ENCODE peak calls at places on chromosomes 1 and 21, in four cellular contexts. One of them, this sample, is unnamed.
A peak's percentile ranks its signal among the peaks of the same experiment; 100 is the strongest.

GRCh38 chr1:207502726-207503125 is 6.8 kb downstream of the CR1 start:
- DNase-seq in spleen: no peak
- DNase-seq in IMR-90: no peak
- DNase-seq in ovary: no peak
- DNase-seq in this sample: no peak

GRCh38 chr1:209819059-209819458 is 8.7 kb upstream of the UTP25 start:
- DNase-seq in spleen: no peak
- DNase-seq in IMR-90: no peak
- DNase-seq in ovary: no peak
- DNase-seq in this sample: no peak

GRCh38 chr1:55421317-55421716 is 206.2 kb upstream of the USP24 start:
- DNase-seq in spleen: no peak
- DNase-seq in IMR-90: peak; percentile 36
- DNase-seq in ovary: no peak
- DNase-seq in this sample: no peak

GRCh38 chr21:35256468-35256988 is 207.4 kb upstream of the RUNX1 start:
- DNase-seq in spleen: no peak
- DNase-seq in IMR-90: peak; percentile 100
- DNase-seq in ovary: peak; percentile 86
- DNase-seq in this sample: peak; percentile 95

GRCh38 chr1:183632087-183632486 is 3.5 kb downstream of the ARPC5 start:
- DNase-seq in spleen: no peak
- DNase-seq in IMR-90: peak; percentile 79
- DNase-seq in ovary: no peak
- DNase-seq in this sample: no peak

GRCh38 chr1:112335351-112335750 is 60.7 kb upstream of the CTTNBP2NL start:
- DNase-seq in spleen: no peak
- DNase-seq in IMR-90: peak; percentile 4
- DNase-seq in ovary: no peak
- DNase-seq in this sample: no peak

GRCh38 chr1:203142684-203143408 is 15.3 kb downstream of the ADORA1 start:
- DNase-seq in spleen: no peak
- DNase-seq in IMR-90: no peak
- DNase-seq in ovary: no peak
- DNase-seq in this sample: no peak

GRCh38 chr1:109883248-109883955 is 27.2 kb upstream of the CSF1 start:
- DNase-seq in spleen: no peak
- DNase-seq in IMR-90: no peak
- DNase-seq in ovary: peak; percentile 70
- DNase-seq in this sample: no peak

GRCh38 chr1:203478231-203478630 is 2.6 kb downstream of the PRELP start:
- DNase-seq in spleen: no peak
- DNase-seq in IMR-90: no peak
- DNase-seq in ovary: no peak
- DNase-seq in this sample: no peak

GRCh38 chr1:95282496-95282850 is 48.5 kb downstream of the RWDD3 start:
- DNase-seq in spleen: no peak
- DNase-seq in IMR-90: no peak
- DNase-seq in ovary: no peak
- DNase-seq in this sample: no peak

GRCh38 chr1:168285419-168285790 is 4.7 kb downstream of the TBX19 start:
- DNase-seq in spleen: no peak
- DNase-seq in IMR-90: no peak
- DNase-seq in ovary: no peak
- DNase-seq in this sample: no peak

GRCh38 chr1:59877108-59877682 is 49.4 kb downstream of the CYP2J2 start:
- DNase-seq in spleen: no peak
- DNase-seq in IMR-90: no peak
- DNase-seq in ovary: no peak
- DNase-seq in this sample: no peak

GRCh38 chr1:25875154-25875855 is at the start of gene PAQR7:
- DNase-seq in spleen: peak; percentile 93
- DNase-seq in IMR-90: peak; percentile 70
- DNase-seq in ovary: peak; percentile 88
- DNase-seq in this sample: peak; percentile 87

GRCh38 chr1:24900486-24900849 is 29.6 kb downstream of the RUNX3 start:
- DNase-seq in spleen: no peak
- DNase-seq in IMR-90: no peak
- DNase-seq in ovary: no peak
- DNase-seq in this sample: peak; percentile 17

GRCh38 chr1:199403421-199404116 is 623.9 kb upstream of the NR5A2 start:
- DNase-seq in spleen: no peak
- DNase-seq in IMR-90: peak; percentile 85
- DNase-seq in ovary: no peak
- DNase-seq in this sample: no peak

GRCh38 chr1:91502882-91503184 is 2.2 kb downstream of the CDC7 start:
- DNase-seq in spleen: no peak
- DNase-seq in IMR-90: peak; percentile 74
- DNase-seq in ovary: no peak
- DNase-seq in this sample: no peak

GRCh38 chr1:38020361-38020760 is 7.8 kb downstream of the UTP11 start:
- DNase-seq in spleen: no peak
- DNase-seq in IMR-90: peak; percentile 40
- DNase-seq in ovary: no peak
- DNase-seq in this sample: no peak

GRCh38 chr1:43879414-43879813 is 54.2 kb upstream of the ARTN start:
- DNase-seq in spleen: no peak
- DNase-seq in IMR-90: peak; percentile 76
- DNase-seq in ovary: no peak
- DNase-seq in this sample: no peak

GRCh38 chr1:243264718-243265117 is 8.9 kb downstream of the SDCCAG8 start:
- DNase-seq in spleen: no peak
- DNase-seq in IMR-90: peak; percentile 91
- DNase-seq in ovary: no peak
- DNase-seq in this sample: no peak

GRCh38 chr1:155128755-155129473 is 1.2 kb downstream of the EFNA1 start:
- DNase-seq in spleen: peak; percentile 71
- DNase-seq in IMR-90: no peak
- DNase-seq in ovary: peak; percentile 48
- DNase-seq in this sample: peak; percentile 61

GRCh38 chr1:155128469-155128754 is 736 bp downstream of the EFNA1 start:
- DNase-seq in spleen: no peak
- DNase-seq in IMR-90: no peak
- DNase-seq in ovary: no peak
- DNase-seq in this sample: no peak

GRCh38 chr1:155131846-155132245 is 3.8 kb upstream of the SLC50A1 start:
- DNase-seq in spleen: no peak
- DNase-seq in IMR-90: no peak
- DNase-seq in ovary: no peak
- DNase-seq in this sample: no peak

GRCh38 chr1:155131285-155131684 is 3.6 kb downstream of the EFNA1 start:
- DNase-seq in spleen: no peak
- DNase-seq in IMR-90: no peak
- DNase-seq in ovary: no peak
- DNase-seq in this sample: peak; percentile 78

DNA sequence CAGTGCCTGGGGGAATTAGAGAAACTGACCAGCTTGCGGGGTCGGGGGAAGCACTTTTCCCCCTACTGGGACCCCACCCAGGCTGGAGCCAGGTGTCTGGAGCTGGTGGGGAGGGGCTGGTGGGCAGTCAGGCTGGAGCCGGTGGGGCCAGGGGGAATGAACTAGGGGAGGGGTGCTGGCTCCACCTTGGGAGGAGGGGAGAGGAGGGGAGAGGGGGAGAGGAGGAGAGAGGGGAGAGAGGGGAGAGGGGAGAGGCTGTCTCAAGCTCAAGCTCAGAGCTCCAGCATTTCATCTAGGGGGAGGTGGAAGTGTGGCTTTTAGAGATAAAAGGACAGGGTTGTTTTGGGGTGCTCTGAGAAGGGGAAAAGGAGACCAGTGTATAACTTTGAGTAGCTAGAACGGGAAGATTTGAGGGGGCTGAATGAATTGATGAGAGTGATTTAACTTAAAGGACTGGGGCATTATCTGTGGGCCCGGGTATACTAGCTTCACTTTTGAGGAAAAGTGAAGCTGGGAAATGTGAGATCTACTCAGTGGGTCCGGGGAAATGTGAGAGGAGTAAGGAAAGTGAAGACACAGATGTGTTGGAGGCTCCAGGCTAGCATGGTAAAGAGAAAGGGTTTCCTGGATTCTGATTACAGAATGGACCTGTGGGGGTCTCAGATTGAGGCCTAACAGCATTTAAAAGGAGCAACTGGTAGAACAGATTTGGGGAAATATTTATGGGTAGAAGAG is 2.8 kb downstream of the EFNA1 start:
- DNase-seq in spleen: no peak
- DNase-seq in IMR-90: no peak
- DNase-seq in ovary: no peak
- DNase-seq in this sample: no peak
- H3K27ac ChIP-seq in spleen: peak overlapping the region; percentile 70
- H3K27ac ChIP-seq in IMR-90: no peak overlapping the region
- H3K27ac ChIP-seq in ovary: no peak overlapping the region
- H3K27ac ChIP-seq in this sample: peak overlapping the region; percentile 100

GRCh38 chr1:53945433-53946251 is at the start of gene IFT25:
- DNase-seq in spleen: peak; percentile 100
- DNase-seq in IMR-90: peak; percentile 93
- DNase-seq in ovary: peak; percentile 99
- DNase-seq in this sample: peak; percentile 99
- TF ChIP-seq POLR2A in spleen: peak; percentile 30
- TF ChIP-seq POLR2A in IMR-90: peak; percentile 47
- TF ChIP-seq POLR2A in ovary: peak; percentile 74
- TF ChIP-seq POLR2A in this sample: peak; percentile 22

DNA sequence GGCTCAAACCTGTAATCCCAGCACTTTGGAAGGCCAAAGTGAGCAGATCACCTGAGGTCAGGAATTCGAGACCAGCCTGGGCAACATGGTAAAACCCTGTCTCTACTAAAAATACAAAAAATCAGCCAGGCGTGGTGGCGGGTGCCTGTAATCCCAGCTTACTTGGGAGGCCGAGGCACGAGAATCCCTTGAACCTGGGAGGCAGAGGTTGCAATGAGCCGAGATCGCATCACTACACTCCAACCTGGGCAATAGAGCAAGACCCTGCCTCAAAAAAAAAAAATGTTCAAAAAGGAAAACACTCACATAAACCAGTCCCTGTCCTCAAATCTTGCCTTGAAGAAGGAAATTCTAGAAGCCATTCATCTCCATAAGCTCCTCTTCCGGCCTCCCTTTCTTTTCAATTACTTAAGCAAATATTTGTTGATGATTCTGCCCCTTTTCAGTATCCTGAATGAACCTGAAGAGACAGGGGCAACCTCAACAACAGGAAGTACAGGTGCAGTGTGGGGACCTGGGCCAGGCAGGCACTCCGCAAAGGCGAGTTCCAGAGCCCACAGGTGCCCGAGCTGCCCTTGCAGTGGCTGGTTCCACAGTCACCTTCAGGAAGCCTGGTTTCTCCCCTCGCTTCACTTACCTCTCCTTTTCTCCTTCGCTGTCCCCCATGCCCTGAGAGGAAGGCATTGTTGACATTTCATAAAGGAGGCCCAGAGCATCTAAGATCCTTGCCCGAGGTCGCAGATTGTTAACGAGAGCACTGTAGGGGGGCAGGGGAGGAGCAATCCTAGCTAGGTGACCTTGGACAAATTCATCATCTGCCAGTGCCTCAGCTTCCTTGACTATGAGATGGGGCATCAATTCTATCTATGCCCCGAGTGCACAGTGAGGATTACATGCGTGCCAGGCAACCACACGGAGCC is 8.9 kb upstream of the LEFTY1 start:
- DNase-seq in spleen: peak; percentile 86
- DNase-seq in IMR-90: no peak
- DNase-seq in ovary: no peak
- DNase-seq in this sample: no peak
- H3K27ac ChIP-seq in spleen: peak overlapping the region; percentile 91
- H3K27ac ChIP-seq in IMR-90: no peak overlapping the region
- H3K27ac ChIP-seq in ovary: no peak overlapping the region
- H3K27ac ChIP-seq in this sample: peak overlapping the region; percentile 83

GRCh38 chr1:6393400-6394187 is at the start of gene ACOT7:
- DNase-seq in spleen: peak; percentile 95
- DNase-seq in IMR-90: peak; percentile 78
- DNase-seq in ovary: peak; percentile 91
- DNase-seq in this sample: peak; percentile 90
- TF ChIP-seq POLR2A in spleen: no peak
- TF ChIP-seq POLR2A in IMR-90: peak; percentile 88
- TF ChIP-seq POLR2A in ovary: peak; percentile 84
- TF ChIP-seq POLR2A in this sample: no peak

This sample was measured in stomach.